ENCODE peak calls at places on chromosomes 16 and 17, in seven cellular contexts. One of them, this sample, is unnamed.

GRCh38 chr17:32157225-32157624 is 14.9 kb downstream of the RHOT1 start:
- DNase-seq in CD4-positive, alpha-beta T cell: no peak
- DNase-seq in heart right ventricle: no peak
- DNase-seq in adrenal gland: no peak
- DNase-seq in uterus: no peak
- DNase-seq in fibroblast of mammary gland: peak
- DNase-seq in CD8-positive, alpha-beta T cell: no peak
- DNase-seq in this sample: no peak

GRCh38 chr16:84045001-84045817 is 2.6 kb upstream of the SLC38A8 start:
- DNase-seq in CD4-positive, alpha-beta T cell: no peak
- DNase-seq in heart right ventricle: no peak
- DNase-seq in adrenal gland: no peak
- DNase-seq in uterus: no peak
- DNase-seq in fibroblast of mammary gland: no peak
- DNase-seq in CD8-positive, alpha-beta T cell: no peak
- DNase-seq in this sample: no peak

GRCh38 chr17:80991645-80992076 is at the start of gene CHMP6:
- DNase-seq in CD4-positive, alpha-beta T cell: peak
- DNase-seq in heart right ventricle: peak
- DNase-seq in adrenal gland: peak
- DNase-seq in uterus: peak
- DNase-seq in fibroblast of mammary gland: peak
- DNase-seq in CD8-positive, alpha-beta T cell: peak
- DNase-seq in this sample: peak

GRCh38 chr17:42422958-42423712 is at the start of gene CAVIN1:
- DNase-seq in CD4-positive, alpha-beta T cell: no peak
- DNase-seq in heart right ventricle: peak
- DNase-seq in adrenal gland: peak
- DNase-seq in uterus: peak
- DNase-seq in fibroblast of mammary gland: peak
- DNase-seq in CD8-positive, alpha-beta T cell: no peak
- DNase-seq in this sample: peak

GRCh38 chr16:67184453-67185002 is 765 bp upstream of the MATCAP1 start:
- DNase-seq in CD4-positive, alpha-beta T cell: no peak
- DNase-seq in heart right ventricle: peak
- DNase-seq in adrenal gland: no peak
- DNase-seq in uterus: no peak
- DNase-seq in fibroblast of mammary gland: no peak
- DNase-seq in CD8-positive, alpha-beta T cell: no peak
- DNase-seq in this sample: no peak

GRCh38 chr16:68275611-68276191 is 11.4 kb downstream of the SLC7A6 start:
- DNase-seq in CD4-positive, alpha-beta T cell: peak
- DNase-seq in heart right ventricle: no peak
- DNase-seq in adrenal gland: no peak
- DNase-seq in uterus: no peak
- DNase-seq in fibroblast of mammary gland: no peak
- DNase-seq in CD8-positive, alpha-beta T cell: peak
- DNase-seq in this sample: no peak

GRCh38 chr17:1147664-1148063 is 32.1 kb downstream of the ABR start:
- DNase-seq in CD4-positive, alpha-beta T cell: no peak
- DNase-seq in heart right ventricle: no peak
- DNase-seq in adrenal gland: no peak
- DNase-seq in uterus: no peak
- DNase-seq in fibroblast of mammary gland: peak
- DNase-seq in CD8-positive, alpha-beta T cell: no peak
- DNase-seq in this sample: peak

GRCh38 chr17:6660101-6660500 is 8.5 kb downstream of the C17orf100 start:
- DNase-seq in CD4-positive, alpha-beta T cell: no peak
- DNase-seq in heart right ventricle: no peak
- DNase-seq in adrenal gland: no peak
- DNase-seq in uterus: no peak
- DNase-seq in fibroblast of mammary gland: no peak
- DNase-seq in CD8-positive, alpha-beta T cell: no peak
- DNase-seq in this sample: no peak

GRCh38 chr16:77449208-77449607 is 14.4 kb upstream of the ADAMTS18 start:
- DNase-seq in CD4-positive, alpha-beta T cell: no peak
- DNase-seq in heart right ventricle: no peak
- DNase-seq in adrenal gland: no peak
- DNase-seq in uterus: no peak
- DNase-seq in fibroblast of mammary gland: no peak
- DNase-seq in CD8-positive, alpha-beta T cell: no peak
- DNase-seq in this sample: no peak

GRCh38 chr17:77235370-77236080 is 94.8 kb downstream of the SEC14L1 start:
- DNase-seq in CD4-positive, alpha-beta T cell: no peak
- DNase-seq in heart right ventricle: no peak
- DNase-seq in adrenal gland: peak
- DNase-seq in uterus: peak
- DNase-seq in fibroblast of mammary gland: peak
- DNase-seq in CD8-positive, alpha-beta T cell: no peak
- DNase-seq in this sample: no peak

GRCh38 chr17:78645421-78646295 is 68.5 kb upstream of the DNAH17 start:
- DNase-seq in CD4-positive, alpha-beta T cell: peak
- DNase-seq in heart right ventricle: peak
- DNase-seq in adrenal gland: peak
- DNase-seq in uterus: no peak
- DNase-seq in fibroblast of mammary gland: peak
- DNase-seq in CD8-positive, alpha-beta T cell: peak
- DNase-seq in this sample: peak

GRCh38 chr17:65560628-65561371 is 648 bp downstream of the AXIN2 start:
- DNase-seq in CD4-positive, alpha-beta T cell: peak
- DNase-seq in heart right ventricle: peak
- DNase-seq in adrenal gland: peak
- DNase-seq in uterus: peak
- DNase-seq in fibroblast of mammary gland: peak
- DNase-seq in CD8-positive, alpha-beta T cell: peak
- DNase-seq in this sample: peak

GRCh38 chr17:65562206-65562531 is 721 bp upstream of the AXIN2 start:
- DNase-seq in CD4-positive, alpha-beta T cell: no peak
- DNase-seq in heart right ventricle: no peak
- DNase-seq in adrenal gland: no peak
- DNase-seq in uterus: no peak
- DNase-seq in fibroblast of mammary gland: no peak
- DNase-seq in CD8-positive, alpha-beta T cell: no peak
- DNase-seq in this sample: no peak

GRCh38 chr17:65559483-65559801 is 2.0 kb downstream of the AXIN2 start:
- DNase-seq in CD4-positive, alpha-beta T cell: no peak
- DNase-seq in heart right ventricle: no peak
- DNase-seq in adrenal gland: no peak
- DNase-seq in uterus: no peak
- DNase-seq in fibroblast of mammary gland: no peak
- DNase-seq in CD8-positive, alpha-beta T cell: no peak
- DNase-seq in this sample: no peak

GRCh38 chr17:65559802-65560627 is 1.4 kb downstream of the AXIN2 start:
- DNase-seq in CD4-positive, alpha-beta T cell: peak
- DNase-seq in heart right ventricle: peak
- DNase-seq in adrenal gland: peak
- DNase-seq in uterus: peak
- DNase-seq in fibroblast of mammary gland: no peak
- DNase-seq in CD8-positive, alpha-beta T cell: peak
- DNase-seq in this sample: peak

GRCh38 chr17:65561394-65562205 is at the start of gene AXIN2:
- DNase-seq in CD4-positive, alpha-beta T cell: peak
- DNase-seq in heart right ventricle: peak
- DNase-seq in adrenal gland: peak
- DNase-seq in uterus: peak
- DNase-seq in fibroblast of mammary gland: peak
- DNase-seq in CD8-positive, alpha-beta T cell: peak
- DNase-seq in this sample: peak
- TF ChIP-seq CTCF in CD4-positive, alpha-beta T cell: no peak
- TF ChIP-seq CTCF in heart right ventricle: peak
- TF ChIP-seq CTCF in adrenal gland: no peak
- TF ChIP-seq CTCF in uterus: no peak
- TF ChIP-seq CTCF in fibroblast of mammary gland: peak
- TF ChIP-seq CTCF in CD8-positive, alpha-beta T cell: no peak
- TF ChIP-seq CTCF in this sample: no peak

DNA sequence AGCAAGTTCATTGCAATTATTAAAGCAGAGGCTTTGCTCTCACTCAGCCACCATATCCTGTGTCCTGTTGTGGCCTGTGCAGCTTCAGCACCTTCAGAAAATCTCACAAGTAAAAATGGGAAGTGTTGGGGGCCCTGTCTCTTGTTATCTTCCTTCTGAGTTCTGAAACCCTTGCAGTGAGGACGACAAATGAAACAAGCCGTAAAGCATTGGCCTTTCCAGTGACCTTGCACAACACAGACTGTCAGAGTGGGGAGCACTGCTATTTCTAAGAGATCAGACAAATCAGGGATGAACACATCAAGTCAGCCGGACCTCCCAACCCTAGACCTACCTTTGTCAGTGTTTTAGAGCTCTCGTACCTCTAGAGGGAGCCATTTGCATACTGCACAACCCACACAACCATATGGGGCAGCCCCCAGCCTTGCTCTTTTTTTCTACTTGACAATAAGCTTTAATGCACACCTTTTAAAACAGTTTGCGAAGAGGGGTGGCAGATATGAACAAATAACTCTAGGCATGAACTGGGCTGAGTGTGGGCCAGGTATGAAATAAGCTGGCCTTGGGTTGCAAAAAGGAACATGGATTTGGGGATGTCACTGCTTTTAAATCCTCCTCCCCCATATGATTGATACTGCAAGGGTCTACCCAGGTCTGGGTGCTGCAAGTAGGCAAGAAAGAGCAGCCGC is 89.8 kb downstream of the KATNIP start:
- DNase-seq in CD4-positive, alpha-beta T cell: no peak
- DNase-seq in heart right ventricle: no peak
- DNase-seq in adrenal gland: peak
- DNase-seq in uterus: no peak
- DNase-seq in fibroblast of mammary gland: peak
- DNase-seq in CD8-positive, alpha-beta T cell: no peak
- DNase-seq in this sample: peak
- TF ChIP-seq CTCF in CD4-positive, alpha-beta T cell: no peak
- TF ChIP-seq CTCF in heart right ventricle: peak
- TF ChIP-seq CTCF in adrenal gland: peak
- TF ChIP-seq CTCF in uterus: peak
- TF ChIP-seq CTCF in fibroblast of mammary gland: peak
- TF ChIP-seq CTCF in CD8-positive, alpha-beta T cell: no peak
- TF ChIP-seq CTCF in this sample: peak

GRCh38 chr16:88810166-88810867 is 1.4 kb downstream of the APRT start:
- DNase-seq in CD4-positive, alpha-beta T cell: no peak
- DNase-seq in heart right ventricle: no peak
- DNase-seq in adrenal gland: no peak
- DNase-seq in uterus: no peak
- DNase-seq in fibroblast of mammary gland: no peak
- DNase-seq in CD8-positive, alpha-beta T cell: no peak
- DNase-seq in this sample: no peak

GRCh38 chr16:88810868-88811599 is 694 bp downstream of the APRT start:
- DNase-seq in CD4-positive, alpha-beta T cell: peak
- DNase-seq in heart right ventricle: peak
- DNase-seq in adrenal gland: peak
- DNase-seq in uterus: peak
- DNase-seq in fibroblast of mammary gland: peak
- DNase-seq in CD8-positive, alpha-beta T cell: peak
- DNase-seq in this sample: peak

GRCh38 chr16:88813396-88814143 is 1.8 kb upstream of the APRT start:
- DNase-seq in CD4-positive, alpha-beta T cell: no peak
- DNase-seq in heart right ventricle: peak
- DNase-seq in adrenal gland: no peak
- DNase-seq in uterus: no peak
- DNase-seq in fibroblast of mammary gland: no peak
- DNase-seq in CD8-positive, alpha-beta T cell: no peak
- DNase-seq in this sample: no peak

GRCh38 chr16:88811600-88811849 is 203 bp downstream of the APRT start:
- DNase-seq in CD4-positive, alpha-beta T cell: no peak
- DNase-seq in heart right ventricle: no peak
- DNase-seq in adrenal gland: no peak
- DNase-seq in uterus: no peak
- DNase-seq in fibroblast of mammary gland: no peak
- DNase-seq in CD8-positive, alpha-beta T cell: no peak
- DNase-seq in this sample: no peak

DNA sequence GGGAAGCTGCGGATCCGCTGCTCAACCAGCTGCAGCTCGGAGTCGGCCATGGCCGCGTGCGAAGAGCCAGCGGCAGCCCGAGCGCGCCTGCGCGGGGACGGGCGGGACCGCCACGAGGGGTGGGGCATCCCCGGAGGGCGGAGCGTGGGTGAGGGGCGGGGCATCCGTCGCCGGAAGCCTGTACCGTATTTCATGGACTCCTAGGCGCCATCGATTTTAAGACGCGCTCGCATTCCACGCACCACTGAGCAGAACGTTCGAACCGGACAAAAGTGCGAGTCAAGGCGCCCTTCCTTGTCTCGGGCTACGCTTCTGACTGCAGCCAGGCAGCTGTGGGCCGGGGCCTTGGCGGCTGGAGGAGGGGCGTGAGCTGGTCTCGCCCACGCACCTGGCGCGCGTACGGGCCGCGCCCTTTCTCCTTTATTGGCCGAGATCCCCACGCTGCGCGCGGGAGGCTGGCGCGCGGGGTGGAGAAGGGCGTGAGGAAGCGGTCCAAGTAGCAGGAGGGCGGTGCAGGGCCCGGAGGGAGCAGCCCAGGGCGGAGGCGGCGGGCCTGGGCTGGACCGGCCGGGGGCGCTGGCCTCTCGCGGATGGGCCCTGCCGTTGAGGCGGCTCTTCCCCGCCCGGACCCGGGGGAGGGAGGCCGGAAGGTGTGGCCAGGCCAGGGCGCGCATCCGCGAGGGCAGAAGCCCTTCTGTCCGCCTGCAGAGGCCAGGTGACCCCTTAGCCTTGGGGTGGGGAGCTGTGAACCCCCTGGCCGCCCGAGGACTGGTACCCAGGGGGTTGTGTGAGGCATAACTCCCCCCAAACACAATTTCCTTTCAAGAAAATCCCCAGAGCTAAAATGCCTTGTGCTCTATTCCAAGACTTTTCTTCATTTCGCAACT is at the start of gene APRT:
- DNase-seq in CD4-positive, alpha-beta T cell: peak
- DNase-seq in heart right ventricle: peak
- DNase-seq in adrenal gland: peak
- DNase-seq in uterus: peak
- DNase-seq in fibroblast of mammary gland: peak
- DNase-seq in CD8-positive, alpha-beta T cell: peak
- DNase-seq in this sample: peak
- TF ChIP-seq CTCF in CD4-positive, alpha-beta T cell: peak
- TF ChIP-seq CTCF in heart right ventricle: no peak
- TF ChIP-seq CTCF in adrenal gland: peak
- TF ChIP-seq CTCF in uterus: peak
- TF ChIP-seq CTCF in fibroblast of mammary gland: no peak
- TF ChIP-seq CTCF in CD8-positive, alpha-beta T cell: no peak
- TF ChIP-seq CTCF in this sample: peak

DNA sequence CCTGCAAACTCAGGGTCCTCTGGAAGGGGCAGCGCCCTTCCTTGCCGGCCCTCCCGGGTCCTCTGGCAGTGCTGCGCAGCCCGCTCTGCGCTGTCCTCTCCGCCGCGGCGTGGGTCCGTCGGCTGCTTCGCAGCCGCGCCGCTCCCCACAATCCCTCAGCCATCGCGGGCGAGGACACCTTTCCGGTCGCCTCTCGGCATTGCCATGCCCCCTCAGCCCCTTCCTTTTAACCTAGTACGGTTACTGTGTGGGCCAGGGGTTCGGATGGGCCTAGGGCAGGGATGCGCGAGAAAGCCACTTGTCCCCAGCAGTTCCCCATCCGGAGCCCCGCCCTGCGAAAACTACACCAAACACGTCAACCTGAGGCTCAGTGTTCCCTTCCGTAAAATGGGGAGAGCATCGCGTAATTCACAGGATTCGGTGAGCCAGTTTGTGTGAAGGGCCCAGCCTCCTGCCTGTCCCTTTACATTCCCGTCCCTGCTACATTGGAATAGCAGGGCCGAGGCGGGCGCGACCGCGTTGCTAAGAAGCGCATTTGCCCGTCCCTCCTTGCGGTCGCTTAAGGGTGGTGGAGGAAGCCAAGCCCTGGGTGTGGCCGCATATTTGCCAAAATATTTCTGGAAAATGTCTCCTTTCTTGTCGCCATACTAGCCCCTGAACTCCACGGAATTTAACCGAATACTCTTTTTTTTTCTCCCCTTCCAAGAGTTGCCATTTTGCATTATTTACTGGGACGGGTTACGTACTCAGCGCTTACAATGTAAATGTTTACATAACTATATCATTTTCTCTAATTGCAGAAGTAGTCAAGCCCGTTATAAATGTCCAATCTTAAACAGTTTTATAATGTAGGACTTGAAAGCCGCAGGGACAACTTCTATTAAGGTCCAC is 13.2 kb downstream of the COPZ2 start:
- DNase-seq in CD4-positive, alpha-beta T cell: peak
- DNase-seq in heart right ventricle: peak
- DNase-seq in adrenal gland: peak
- DNase-seq in uterus: peak
- DNase-seq in fibroblast of mammary gland: peak
- DNase-seq in CD8-positive, alpha-beta T cell: peak
- DNase-seq in this sample: no peak
- TF ChIP-seq CTCF in CD4-positive, alpha-beta T cell: peak
- TF ChIP-seq CTCF in heart right ventricle: no peak
- TF ChIP-seq CTCF in adrenal gland: no peak
- TF ChIP-seq CTCF in uterus: no peak
- TF ChIP-seq CTCF in fibroblast of mammary gland: no peak
- TF ChIP-seq CTCF in CD8-positive, alpha-beta T cell: no peak
- TF ChIP-seq CTCF in this sample: no peak